ENCODE peak calls at places on chromosomes 3 and 15, in ten cellular contexts. U is naive thymus-derived CD4-positive, alpha-beta T cell; F is stomach; I is left lung; H is uterus; T is mesendoderm; A is prostate gland; L is GM23248; O is neural progenitor cell; C is trophoblast cell. V is an unnamed sample.

GRCh38 chr3:170321326-170322034 is 36.0 kb upstream of the SKIL start:
- DNase-seq in F (no peak), C (peak; percentile 58), A (no peak), U (no peak), H (no peak), I (peak; percentile 36), L (no peak), O (no peak), T (peak; percentile 24), V (no peak)

GRCh38 chr15:69919816-69920215 is 177.9 kb downstream of the TLE3 start:
- DNase-seq in O (peak; percentile 95), C (no peak), I (no peak), A (no peak), H (no peak), T (peak; percentile 48), L (no peak), F (no peak), U (no peak), V (no peak)

GRCh38 chr15:39592500-39592899 is 11.6 kb downstream of the THBS1 start:
- DNase-seq in L (peak; percentile 70), C (no peak), F (no peak), A (no peak), I (no peak), H (no peak), O (no peak), T (no peak), U (no peak), V (no peak)

GRCh38 chr15:94638183-94638582 is 406.8 kb downstream of the MCTP2 start:
- DNase-seq in I (no peak), H (no peak), C (no peak), L (no peak), O (peak; percentile 18), F (no peak), T (peak; percentile 6), A (no peak), U (no peak), V (no peak)

GRCh38 chr3:27521179-27521871 is 37.1 kb upstream of the SLC4A7 start:
- DNase-seq in L (peak; percentile 93), T (no peak), A (no peak), U (no peak), I (no peak), F (no peak), H (no peak), C (peak; percentile 60), O (no peak), V (no peak)

GRCh38 chr3:65493371-65493882 is 545.3 kb downstream of the MAGI1 start:
- DNase-seq in O (no peak), A (no peak), H (no peak), T (no peak), U (no peak), F (no peak), C (no peak), I (no peak), L (no peak), V (peak; percentile 65)

GRCh38 chr3:129101370-129102138 is 20.1 kb downstream of the RAB43 start:
- DNase-seq in C (no peak), A (no peak), I (no peak), O (no peak), F (no peak), T (no peak), L (no peak), H (no peak), U (no peak), V (no peak)

GRCh38 chr15:90400005-90400758 is 12.1 kb downstream of the IQGAP1 start:
- DNase-seq in L (no peak), F (no peak), T (no peak), U (no peak), H (no peak), I (no peak), C (no peak), O (no peak), A (no peak), V (no peak)

GRCh38 chr3:171415070-171415469 is 45.1 kb downstream of the TNIK start:
- DNase-seq in I (no peak), F (no peak), O (no peak), T (no peak), U (no peak), A (no peak), H (no peak), C (peak; percentile 18), L (peak; percentile 43), V (no peak)

GRCh38 chr3:170896781-170897180 is 11.7 kb downstream of the EIF5A2 start:
- DNase-seq in C (no peak), U (no peak), A (no peak), I (no peak), H (no peak), T (no peak), F (no peak), O (no peak), L (no peak), V (no peak)

GRCh38 chr3:160756907-160757623 is 1.0 kb downstream of the PPM1L start:
- DNase-seq in L (no peak), F (peak; percentile 32), H (peak; percentile 12), O (peak; percentile 58), I (no peak), U (peak; percentile 21), C (no peak), A (no peak), T (peak; percentile 54), V (peak; percentile 51)

GRCh38 chr3:153315781-153316180 is 153.8 kb downstream of the RAP2B start:
- DNase-seq in O (no peak), A (no peak), I (no peak), H (no peak), L (peak; percentile 47), T (no peak), C (no peak), U (no peak), F (no peak), V (no peak)

DNA sequence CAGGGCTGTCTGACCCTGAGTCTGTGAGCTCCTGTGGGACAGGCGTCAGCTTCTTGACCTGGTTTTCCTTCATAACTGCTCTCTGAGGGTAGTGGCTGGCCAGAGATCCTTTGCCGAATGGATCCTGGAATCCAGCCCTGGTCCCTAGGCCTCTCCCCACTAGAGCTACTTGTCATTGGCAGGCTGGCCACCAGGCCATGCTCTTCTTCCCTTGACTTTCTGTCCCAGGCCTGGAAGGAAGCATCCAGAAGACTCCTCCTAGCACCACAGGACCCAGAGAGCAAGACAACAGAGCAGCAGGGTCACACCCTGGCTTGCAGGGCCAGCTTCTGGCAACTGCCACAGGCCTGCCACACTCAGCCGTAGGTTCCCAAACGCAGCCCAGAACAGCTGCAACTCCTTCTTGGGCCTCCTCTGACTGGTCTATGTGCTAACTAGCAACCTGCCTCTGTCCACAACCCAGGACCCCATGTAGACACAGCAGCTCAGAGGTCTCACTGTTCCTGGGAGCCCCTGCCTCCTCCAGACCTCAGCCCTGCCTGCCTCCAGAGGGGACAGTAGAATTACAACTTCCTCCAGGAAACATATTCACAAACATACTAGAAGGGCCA is 36.8 kb upstream of the RPL32 start:
- DNase-seq in I (no peak), F (no peak), H (no peak), U (no peak), O (no peak), T (peak; percentile 52), L (no peak), A (no peak), C (no peak), V (no peak)
- H3K27ac ChIP-seq in I (no peak overlapping the region), F (no peak overlapping the region), H (no peak overlapping the region), U (no peak overlapping the region), O (no peak overlapping the region), T (no peak overlapping the region), L (no peak overlapping the region), A (no peak overlapping the region), C (no peak overlapping the region), V (no peak overlapping the region)

DNA sequence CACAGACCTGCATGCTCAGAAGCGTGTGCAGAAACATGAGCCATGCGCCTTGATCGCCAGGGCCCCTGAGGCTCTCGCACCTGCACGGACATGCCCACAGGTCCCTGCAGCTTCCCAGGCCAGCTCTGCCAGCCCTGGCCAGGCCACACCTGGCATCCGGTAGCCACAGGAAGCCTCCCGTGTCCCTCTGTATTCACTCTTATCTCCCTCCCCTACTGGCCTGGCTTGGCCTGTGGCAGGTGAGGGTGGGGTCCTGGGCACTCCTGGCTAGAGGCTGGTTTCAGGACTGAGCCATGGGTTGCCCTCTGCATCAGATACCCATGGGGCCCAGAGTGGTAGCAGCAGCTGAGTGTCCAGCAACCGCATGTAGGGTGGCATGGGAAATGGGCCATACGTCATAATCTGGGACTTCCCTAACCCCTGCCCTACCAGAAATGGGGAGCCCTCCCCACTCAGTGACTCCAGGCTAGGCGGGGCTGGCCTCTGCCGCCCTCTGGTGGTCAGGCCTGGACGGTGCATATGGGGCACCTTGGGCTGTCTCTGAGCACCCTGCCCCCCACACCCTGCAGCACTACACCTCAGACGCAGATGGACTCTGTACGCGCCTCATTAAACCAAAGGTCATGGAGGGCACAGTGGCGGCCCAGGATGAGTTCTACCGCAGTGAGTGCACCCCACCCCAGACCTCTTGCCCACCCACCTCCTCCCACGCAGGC is 12.6 kb upstream of the LMAN1L start:
- DNase-seq in L (peak; percentile 70), U (peak; percentile 91), T (peak; percentile 72), H (peak; percentile 47), F (peak; percentile 87), C (peak; percentile 60), A (peak; percentile 69), O (peak; percentile 68), I (peak; percentile 88), V (peak; percentile 60)
- H3K36me3 ChIP-seq in L (peaks cover 5% of the 10 kb centered on the region), U (peaks cover 27% of the 10 kb centered on the region), T (peaks cover 11% of the 10 kb centered on the region), H (no peaks in the 10 kb centered on the region), F (peaks cover 62% of the 10 kb centered on the region), C (peaks cover 60% of the 10 kb centered on the region), A (peaks cover 8% of the 10 kb centered on the region), O (no peaks in the 10 kb centered on the region), I (no peaks in the 10 kb centered on the region), V (peaks cover 19% of the 10 kb centered on the region)

DNA sequence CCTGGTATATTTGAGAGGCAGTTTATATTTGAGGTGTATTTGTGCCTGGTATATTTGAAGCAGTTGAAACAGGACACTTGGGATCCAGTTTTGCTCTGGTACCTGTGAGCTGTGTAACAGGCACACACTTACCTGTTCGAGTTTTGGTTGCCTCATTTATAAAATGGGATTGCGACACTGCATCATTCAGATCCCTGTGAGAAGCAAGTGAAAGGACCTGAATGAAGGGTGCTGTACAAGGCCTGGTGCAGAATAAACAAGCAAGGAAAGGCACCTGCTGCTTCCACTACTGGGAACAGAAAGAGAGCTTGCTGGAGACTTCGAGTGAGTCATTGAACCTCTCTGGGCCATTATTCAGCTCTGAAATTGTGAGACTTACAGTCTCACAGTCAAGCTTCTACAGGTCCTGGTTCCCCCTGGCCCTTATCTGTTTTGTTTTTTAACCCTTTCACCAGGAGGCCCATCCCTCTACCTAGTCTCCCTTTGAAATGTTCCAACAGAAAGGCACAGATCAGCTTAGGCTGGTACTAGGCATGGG is 11.5 kb downstream of the FETUB start:
- DNase-seq in F (no peak), L (no peak), C (no peak), A (no peak), O (no peak), T (no peak), H (no peak), I (no peak), U (no peak), V (no peak)
- H3K27ac ChIP-seq in F (no peak overlapping the region), L (no peak overlapping the region), C (no peak overlapping the region), A (no peak overlapping the region), O (no peak overlapping the region), T (no peak overlapping the region), H (no peak overlapping the region), I (no peak overlapping the region), U (no peak overlapping the region), V (no peak overlapping the region)

DNA sequence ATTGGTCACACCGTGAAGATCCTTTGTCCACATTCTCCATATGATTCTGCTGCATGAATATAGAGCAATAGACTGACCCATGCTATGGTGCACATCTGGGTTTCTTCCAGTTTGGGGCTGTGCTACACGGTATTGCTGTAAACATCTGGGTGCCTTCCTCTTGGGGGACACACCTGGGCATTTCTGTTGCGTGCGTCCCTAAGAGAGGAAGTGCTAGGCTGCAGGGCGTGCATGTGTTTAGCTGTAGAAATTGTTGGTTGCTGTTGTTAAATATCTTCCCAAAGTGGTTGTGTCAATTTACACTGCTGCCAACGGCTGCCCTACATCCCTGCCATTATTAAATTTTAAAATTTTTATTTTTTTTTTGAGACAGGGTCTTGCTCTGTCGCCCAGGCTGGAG is 52.4 kb downstream of the NUP210 start:
- DNase-seq in T (no peak), A (no peak), I (no peak), O (no peak), C (no peak), U (no peak), F (no peak), H (no peak), L (no peak), V (no peak)
- H3K36me3 ChIP-seq in T (no peaks in the 10 kb centered on the region), A (no peaks in the 10 kb centered on the region), I (no peaks in the 10 kb centered on the region), O (no peaks in the 10 kb centered on the region), C (no peaks in the 10 kb centered on the region), U (peaks cover 29% of the 10 kb centered on the region), F (peaks cover 64% of the 10 kb centered on the region), H (no peaks in the 10 kb centered on the region), L (no peaks in the 10 kb centered on the region), V (peaks cover 6% of the 10 kb centered on the region)

V was measured in thyroid gland.